ENCODE peak calls at places on chromosome 15, in five cellular contexts. B is gastrocnemius medialis; K is SK-N-MC; M is naive thymus-derived CD4-positive, alpha-beta T cell; V is OCI-LY7. R is an unnamed sample.

GRCh38 chr15:29669823-29670222 is 152.4 kb downstream of the TJP1 start:
- DNase-seq in B (no peak), K (no peak), M (no peak), V (no peak), R (no peak)

GRCh38 chr15:70669966-70670658 is 93.2 kb downstream of the UACA start:
- DNase-seq in B (no peak), K (no peak), M (no peak), V (no peak), R (no peak)

GRCh38 chr15:40767838-40768491 is 1.8 kb upstream of the C15orf62 start:
- DNase-seq in B (no peak), K (no peak), M (no peak), V (no peak), R (no peak)

GRCh38 chr15:71003314-71003713 is 110.7 kb downstream of the LRRC49 start:
- DNase-seq in B (no peak), K (no peak), M (no peak), V (no peak), R (no peak)

GRCh38 chr15:22949074-22949547 is 31.1 kb downstream of the CYFIP1 start:
- DNase-seq in B (peak), K (peak), M (no peak), V (no peak), R (peak)

GRCh38 chr15:73714695-73715301 is 30.6 kb downstream of the CD276 start:
- DNase-seq in B (no peak), K (no peak), M (no peak), V (no peak), R (no peak)

GRCh38 chr15:71112429-71112828 is 2.8 kb upstream of the THSD4 start:
- DNase-seq in B (no peak), K (no peak), M (no peak), V (no peak), R (no peak)

GRCh38 chr15:42608110-42608531 is 32.7 kb downstream of the STARD9 start:
- DNase-seq in B (no peak), K (no peak), M (no peak), V (peak), R (no peak)

GRCh38 chr15:44028349-44028748 is 166.7 kb downstream of the FRMD5 start:
- DNase-seq in B (no peak), K (no peak), M (no peak), V (no peak), R (no peak)

GRCh38 chr15:22810735-22811338 is 24.4 kb downstream of the NIPA1 start:
- DNase-seq in B (no peak), K (no peak), M (no peak), V (no peak), R (no peak)

GRCh38 chr15:48481802-48482201 is 150.6 kb downstream of the DUT start:
- DNase-seq in B (no peak), K (no peak), M (no peak), V (no peak), R (no peak)

GRCh38 chr15:92669432-92669831 is 13.9 kb upstream of the FAM174B start:
- DNase-seq in B (no peak), K (no peak), M (no peak), V (no peak), R (no peak)

GRCh38 chr15:33314115-33314514 is 3.3 kb downstream of the RYR3 start:
- DNase-seq in B (no peak), K (no peak), M (no peak), V (no peak), R (no peak)

GRCh38 chr15:71588746-71589145 is 221.6 kb upstream of the NR2E3 start:
- DNase-seq in B (no peak), K (no peak), M (no peak), V (no peak), R (no peak)

GRCh38 chr15:20271647-20272046 is 270.0 kb downstream of the GOLGA6L6 start:
- DNase-seq in B (no peak), K (no peak), M (no peak), V (no peak), R (no peak)

GRCh38 chr15:74460903-74461846 is at the start of gene UBL7:
- DNase-seq in B (peak), K (peak), M (peak), V (peak), R (peak)

GRCh38 chr15:73986055-73986775 is 5.9 kb downstream of the STOML1 start:
- DNase-seq in B (no peak), K (no peak), M (no peak), V (no peak), R (no peak)

GRCh38 chr15:45126535-45127158 is 3.0 kb downstream of the DUOXA1 start:
- DNase-seq in B (no peak), K (peak), M (peak), V (peak), R (no peak)

GRCh38 chr15:31360843-31361763 is 34.5 kb downstream of the KLF13 start:
- DNase-seq in B (peak), K (no peak), M (peak), V (peak), R (no peak)

GRCh38 chr15:35725353-35725752 is 179.4 kb upstream of the DPH6 start:
- DNase-seq in B (no peak), K (no peak), M (no peak), V (no peak), R (no peak)

GRCh38 chr15:66027268-66027806 is 158.0 kb downstream of the RAB11A start:
- DNase-seq in B (no peak), K (no peak), M (no peak), V (no peak), R (no peak)

GRCh38 chr15:74573987-74574386 is 33.0 kb downstream of the ARID3B start:
- DNase-seq in B (no peak), K (no peak), M (no peak), V (no peak), R (no peak)

GRCh38 chr15:84947947-84948830 is 33.5 kb upstream of the PDE8A start:
- DNase-seq in B (peak), K (no peak), M (no peak), V (no peak), R (peak)

GRCh38 chr15:45399381-45400212 is 21.3 kb upstream of the GATM start:
- DNase-seq in B (no peak), K (peak), M (peak), V (peak), R (no peak)

GRCh38 chr15:38215707-38216106 is 36.9 kb upstream of the SPRED1 start:
- DNase-seq in B (no peak), K (no peak), M (no peak), V (no peak), R (no peak)

GRCh38 chr15:38216763-38217162 is 35.9 kb upstream of the SPRED1 start:
- DNase-seq in B (no peak), K (peak), M (no peak), V (no peak), R (no peak)

GRCh38 chr15:38220874-38221273 is 31.8 kb upstream of the SPRED1 start:
- DNase-seq in B (no peak), K (no peak), M (no peak), V (no peak), R (no peak)

GRCh38 chr15:38217788-38218609 is 34.6 kb upstream of the SPRED1 start:
- DNase-seq in B (no peak), K (no peak), M (no peak), V (no peak), R (no peak)

DNA sequence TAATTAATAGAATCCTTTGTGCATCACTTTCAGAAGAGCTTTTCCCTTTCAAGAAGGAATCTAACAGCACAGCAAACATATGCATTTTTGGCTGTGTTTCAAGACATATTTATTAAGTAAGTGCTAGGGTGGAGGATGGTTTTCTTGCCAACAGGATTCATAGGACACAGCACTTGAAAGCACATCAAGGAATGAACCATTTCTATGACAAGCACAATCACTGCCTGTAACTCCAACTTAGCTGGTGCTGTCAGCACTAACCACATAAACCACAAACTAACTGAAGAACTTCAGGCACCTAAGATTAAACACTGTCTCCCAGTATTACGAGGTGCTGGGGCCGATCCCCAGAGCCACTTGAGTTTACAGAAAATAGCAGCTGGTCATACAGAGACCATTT is 35.5 kb upstream of the SPRED1 start:
- DNase-seq in B (no peak), K (peak), M (no peak), V (peak), R (no peak)
- H3K27ac ChIP-seq in B (no peak), K (peak), M (no peak), V (no peak), R (no peak)

DNA sequence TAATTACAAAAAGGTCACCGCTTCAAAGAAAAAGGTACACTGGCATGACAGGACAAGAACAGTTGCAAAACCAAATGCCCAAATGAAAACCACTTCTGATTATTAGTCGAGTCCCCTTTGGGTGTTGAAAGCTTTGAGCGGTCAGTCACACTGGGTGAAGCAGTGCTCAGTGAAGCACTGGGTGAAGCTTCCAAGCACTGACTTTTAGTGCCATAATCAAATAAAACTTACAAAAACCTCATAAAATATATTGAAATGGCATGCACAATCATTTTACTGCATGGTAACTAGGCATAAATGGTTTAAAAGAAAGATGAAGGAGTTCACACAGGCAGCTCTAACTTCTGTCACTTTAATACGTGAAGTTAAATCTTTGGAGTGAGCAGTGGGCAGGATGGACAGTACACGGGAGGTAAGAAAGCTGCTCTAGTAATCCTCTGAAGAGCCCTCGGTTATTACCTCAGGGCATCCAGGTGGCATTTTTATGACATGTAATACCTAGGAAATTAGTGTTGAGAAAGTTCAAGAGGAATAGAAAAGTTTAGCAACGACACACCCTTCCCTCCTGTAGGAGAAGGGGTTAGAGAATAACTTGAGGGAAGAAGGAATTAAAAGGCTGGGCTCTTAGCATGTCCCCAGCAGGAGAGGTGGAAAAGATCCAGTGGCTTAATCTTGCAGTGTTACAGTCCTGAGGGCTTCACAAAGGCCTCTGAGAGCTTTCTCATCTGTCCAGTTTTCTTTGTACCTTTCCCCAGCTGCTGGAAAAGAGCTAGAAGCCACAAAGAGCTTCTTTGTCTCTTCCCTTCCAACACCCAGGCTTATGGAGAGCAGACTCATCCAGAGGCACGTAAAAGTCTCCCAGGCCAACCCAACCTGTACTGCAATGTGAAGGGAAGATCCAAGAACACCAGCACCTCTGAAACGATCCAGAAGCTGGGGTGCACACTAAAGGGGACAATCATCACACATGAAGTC is 64.9 kb upstream of the MYO5C start:
- DNase-seq in B (no peak), K (no peak), M (no peak), V (no peak), R (no peak)
- H3K27ac ChIP-seq in B (no peak), K (no peak), M (no peak), V (no peak), R (no peak)

DNA sequence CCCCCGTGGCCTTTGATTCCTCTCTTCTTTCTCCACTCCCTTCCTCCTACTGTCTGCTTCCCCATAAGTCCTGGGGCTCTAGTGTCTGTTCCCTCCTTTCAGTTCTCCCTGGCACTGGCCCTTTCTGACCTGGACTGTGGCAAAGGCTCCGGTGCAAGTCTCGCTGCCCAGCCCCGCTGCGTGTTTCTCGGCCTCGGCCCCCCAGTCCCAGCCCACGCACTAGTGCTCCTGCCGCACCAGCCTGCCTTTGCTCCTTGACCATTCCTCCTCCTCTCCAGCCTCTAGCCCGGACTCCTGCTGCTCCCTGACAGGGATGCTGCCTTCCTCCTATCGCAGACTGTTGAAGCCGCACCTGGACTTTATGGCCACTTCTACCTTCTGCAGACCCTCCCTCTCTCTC is 2.1 kb downstream of the TM6SF1 start:
- DNase-seq in B (no peak), K (no peak), M (no peak), V (no peak), R (no peak)
- H3K27ac ChIP-seq in B (no peak), K (no peak), M (no peak), V (peak), R (no peak)

DNA sequence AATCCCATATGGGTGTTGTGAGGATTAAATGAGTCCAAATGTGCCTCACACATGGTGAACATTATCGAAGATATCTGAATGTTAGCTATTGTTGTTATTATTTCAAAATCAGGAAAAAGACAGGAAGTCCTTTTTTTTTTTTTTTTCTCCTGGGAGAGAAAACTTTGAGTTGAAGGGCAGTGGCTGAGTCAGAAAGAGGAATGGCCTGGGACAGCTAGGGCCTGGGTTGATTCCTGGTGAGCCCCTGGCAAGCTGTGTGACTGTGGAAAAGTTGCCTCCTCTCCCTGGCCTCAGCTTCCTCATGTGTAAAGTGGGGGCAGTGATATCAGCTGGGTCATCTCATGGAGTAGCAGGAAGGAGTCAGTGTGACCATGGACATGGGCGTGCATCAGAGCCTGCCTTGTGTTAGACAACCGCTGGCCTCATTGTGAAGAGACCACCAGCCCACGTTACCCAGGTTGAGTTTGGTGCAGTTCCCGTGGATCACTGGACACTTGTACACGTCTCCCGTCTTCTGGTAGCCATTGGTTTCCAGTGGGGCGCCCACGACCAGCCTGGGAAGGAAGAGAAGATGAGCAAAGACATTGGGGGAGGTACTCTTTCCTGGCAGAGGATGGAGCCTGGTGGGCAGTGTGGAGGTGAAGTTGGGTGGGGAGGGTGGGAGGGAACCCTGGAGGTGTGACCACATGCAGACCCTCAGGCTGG is 63.1 kb downstream of the ITGA11 start:
- DNase-seq in B (no peak), K (no peak), M (no peak), V (no peak), R (no peak)
- H3K27ac ChIP-seq in B (no peak), K (no peak), M (no peak), V (no peak), R (peak)

GRCh38 chr15:86629409-86629808 is 549.7 kb downstream of the AGBL1 start:
- DNase-seq in B (no peak), K (no peak), M (no peak), V (no peak), R (no peak)
- H3K27ac ChIP-seq in B (no peak), K (no peak), M (no peak), V (no peak), R (no peak)

GRCh38 chr15:63192604-63193206 is 3.3 kb downstream of the RAB8B start:
- DNase-seq in B (no peak), K (no peak), M (no peak), V (no peak), R (no peak)
- H3K27ac ChIP-seq in B (no peak), K (no peak), M (peak), V (peak), R (no peak)

GRCh38 chr15:86311568-86312280 is 232.1 kb downstream of the AGBL1 start:
- DNase-seq in B (no peak), K (no peak), M (no peak), V (no peak), R (no peak)
- H3K27ac ChIP-seq in B (no peak), K (no peak), M (no peak), V (no peak), R (no peak)